ENCODE peak calls at places on chromosomes 6 and 20, in six cellular contexts. S is IMR-90; A is stimulated activated CD4-positive, alpha-beta T cell treated with anti-CD3 and anti-CD28 coated beads, Interleukin-4, amount 100 ng/mL, for 48 hours; C is mucosa of gallbladder; E is HT1080; Q is AG10803. O is an unnamed sample.

GRCh38 chr20:6501061-6501460 is 266.4 kb upstream of the BMP2 start:
- DNase-seq in S (peak), C (no peak), A (no peak), Q (peak), E (peak), O (no peak)

GRCh38 chr6:53894086-53894485 is 99.3 kb downstream of the LRRC1 start:
- DNase-seq in C (peak), Q (peak), A (peak), E (peak), S (peak), O (peak)

GRCh38 chr6:125421853-125422252 is 120.1 kb upstream of the HDDC2 start:
- DNase-seq in S (no peak), Q (no peak), E (peak), A (no peak), C (no peak), O (no peak)

GRCh38 chr6:17091122-17091521 is 10.7 kb upstream of the STMND1 start:
- DNase-seq in Q (no peak), S (peak), A (no peak), C (no peak), E (no peak), O (no peak)

GRCh38 chr6:130517444-130517931 is 151.7 kb downstream of the TMEM200A start:
- DNase-seq in A (no peak), Q (peak), E (peak), S (peak), C (no peak), O (no peak)

GRCh38 chr20:20710847-20711315 is 1.6 kb downstream of the RALGAPA2 start:
- DNase-seq in C (peak), Q (no peak), E (no peak), A (no peak), S (no peak), O (peak)

GRCh38 chr6:99838607-99839006 is 155.4 kb downstream of the MCHR2 start:
- DNase-seq in A (no peak), E (no peak), Q (no peak), C (no peak), S (no peak), O (no peak)

GRCh38 chr6:17012421-17013225 is 89.2 kb upstream of the STMND1 start:
- DNase-seq in E (no peak), Q (peak), A (no peak), C (peak), S (peak), O (peak)

GRCh38 chr20:22312744-22313346 is 271.5 kb downstream of the FOXA2 start:
- DNase-seq in S (peak), Q (peak), E (peak), C (peak), A (no peak), O (no peak)

GRCh38 chr6:167705211-167705750 is 121.4 kb upstream of the AFDN start:
- DNase-seq in C (no peak), Q (no peak), A (no peak), E (no peak), S (no peak), O (no peak)

GRCh38 chr20:50250748-50251382 is 60.2 kb downstream of the CEBPB start:
- DNase-seq in E (no peak), S (no peak), A (no peak), Q (no peak), C (no peak), O (no peak)